ENCODE peak calls at places on chromosome 1, in nine cellular contexts. J, X, P, U, A, E, D, C and V are unnamed samples.

GRCh38 chr1:15709226-15709625 is 25.1 kb downstream of the PLEKHM2 start:
- DNase-seq in X (no peak), J (no peak), E (no peak), P (no peak), C (no peak), U (no peak), D (no peak), A (no peak), V (no peak)

GRCh38 chr1:177600371-177600770 is 369.5 kb downstream of the SEC16B start:
- DNase-seq in D (no peak), U (no peak), P (no peak), C (peak; percentile 53), J (no peak), A (no peak), X (no peak), E (no peak), V (no peak)

GRCh38 chr1:38834221-38834782 is 25.3 kb downstream of the RRAGC start:
- DNase-seq in U (no peak), E (no peak), J (no peak), D (no peak), P (no peak), C (no peak), A (no peak), X (no peak), V (no peak)

GRCh38 chr1:1606232-1606631 is 6.3 kb upstream of the FNDC10 start:
- DNase-seq in P (no peak), J (no peak), U (no peak), X (no peak), C (no peak), D (no peak), A (no peak), E (no peak), V (no peak)

GRCh38 chr1:31626451-31627202 is 9.1 kb downstream of the HCRTR1 start:
- DNase-seq in J (no peak), U (no peak), X (no peak), A (no peak), D (no peak), P (peak; percentile 49), E (peak; percentile 44), C (no peak), V (no peak)

GRCh38 chr1:187477103-187477502 is 648.4 kb downstream of the PLA2G4A start:
- DNase-seq in A (no peak), X (no peak), C (no peak), D (no peak), E (peak; percentile 22), P (no peak), U (no peak), J (no peak), V (no peak)

GRCh38 chr1:107213225-107213624 is 72.4 kb downstream of the NTNG1 start:
- DNase-seq in U (no peak), P (no peak), X (no peak), E (no peak), C (no peak), D (no peak), A (no peak), J (no peak), V (no peak)

GRCh38 chr1:52629667-52630066 is 3.3 kb upstream of the SHISAL2A start:
- DNase-seq in U (no peak), D (no peak), P (no peak), J (no peak), E (no peak), X (no peak), C (no peak), A (no peak), V (no peak)

GRCh38 chr1:241081473-241081872 is 275.5 kb downstream of the RGS7 start:
- DNase-seq in J (no peak), P (peak; percentile 3), D (no peak), E (peak; percentile 14), U (no peak), X (no peak), C (no peak), A (no peak), V (no peak)